ENCODE peak calls at places on chromosome 21, in seven cellular contexts. O, S, E, X, H, V and T are unnamed samples.

GRCh38 chr21:29342394-29342957 is 43.8 kb downstream of the BACH1 start:
- DNase-seq in O (no peak), S (no peak), E (peak; percentile 84), X (no peak), H (no peak), V (peak; percentile 45), T (peak; percentile 99)

GRCh38 chr21:27570306-27570868 is 603.5 kb upstream of the ADAMTS5 start:
- DNase-seq in O (no peak), S (no peak), E (peak; percentile 61), X (no peak), H (no peak), V (peak; percentile 89), T (peak; percentile 94)

GRCh38 chr21:25281134-25281533 is 326.1 kb downstream of the MRPL39 start:
- DNase-seq in O (no peak), S (no peak), E (no peak), X (no peak), H (no peak), V (no peak), T (no peak)

GRCh38 chr21:27429612-27430361 is 462.9 kb upstream of the ADAMTS5 start:
- DNase-seq in O (no peak), S (no peak), E (peak; percentile 90), X (no peak), H (no peak), V (no peak), T (peak; percentile 83)

GRCh38 chr21:38925923-38926322 is 120.2 kb downstream of the ETS2 start:
- DNase-seq in O (no peak), S (no peak), E (peak; percentile 96), X (no peak), H (no peak), V (no peak), T (peak; percentile 89)

GRCh38 chr21:46286668-46286982 is 483 bp downstream of the YBEY start:
- DNase-seq in O (no peak), S (no peak), E (no peak), X (no peak), H (no peak), V (peak; percentile 59), T (no peak)

GRCh38 chr21:43712268-43712942 is 6.5 kb upstream of the PDXK start:
- DNase-seq in O (peak; percentile 79), S (peak; percentile 32), E (peak; percentile 32), X (no peak), H (no peak), V (peak; percentile 97), T (peak; percentile 32)

GRCh38 chr21:16563795-16564194 is 834.0 kb downstream of the USP25 start:
- DNase-seq in O (peak; percentile 92), S (peak; percentile 69), E (no peak), X (peak; percentile 43), H (peak; percentile 51), V (peak; percentile 46), T (no peak)

GRCh38 chr21:15549671-15550070 is 180.1 kb upstream of the USP25 start:
- DNase-seq in O (peak; percentile 96), S (peak; percentile 36), E (peak; percentile 8), X (no peak), H (no peak), V (peak; percentile 75), T (peak; percentile 5)

GRCh38 chr21:15062566-15062965 is 2.2 kb downstream of the NRIP1 start:
- DNase-seq in O (no peak), S (no peak), E (peak; percentile 13), X (no peak), H (no peak), V (no peak), T (no peak)

GRCh38 chr21:29904359-29905282 is 35.2 kb downstream of the GRIK1 start:
- DNase-seq in O (peak; percentile 10), S (peak; percentile 32), E (no peak), X (no peak), H (no peak), V (no peak), T (no peak)

GRCh38 chr21:40166291-40166843 is 299.1 kb downstream of the PCP4 start:
- DNase-seq in O (peak; percentile 69), S (no peak), E (no peak), X (peak; percentile 9), H (no peak), V (no peak), T (no peak)

GRCh38 chr21:22343721-22344120 is 1345.5 kb downstream of the NCAM2 start:
- DNase-seq in O (no peak), S (no peak), E (no peak), X (no peak), H (no peak), V (no peak), T (no peak)

GRCh38 chr21:31576428-31576827 is 83.1 kb upstream of the SOD1 start:
- DNase-seq in O (no peak), S (no peak), E (no peak), X (no peak), H (no peak), V (no peak), T (no peak)

GRCh38 chr21:25925936-25926335 is 191.2 kb downstream of the GABPA start:
- DNase-seq in O (no peak), S (no peak), E (peak; percentile 16), X (no peak), H (no peak), V (no peak), T (peak; percentile 23)

GRCh38 chr21:15240846-15241245 is 176.0 kb upstream of the NRIP1 start:
- DNase-seq in O (no peak), S (no peak), E (no peak), X (no peak), H (no peak), V (no peak), T (no peak)

GRCh38 chr21:23017989-23018388 is 2019.8 kb downstream of the NCAM2 start:
- DNase-seq in O (no peak), S (no peak), E (no peak), X (no peak), H (no peak), V (no peak), T (no peak)

GRCh38 chr21:42576639-42577038 is 63.0 kb downstream of the SLC37A1 start:
- DNase-seq in O (no peak), S (no peak), E (no peak), X (no peak), H (no peak), V (no peak), T (no peak)

GRCh38 chr21:42574234-42575027 is 60.8 kb downstream of the SLC37A1 start:
- DNase-seq in O (no peak), S (no peak), E (peak; percentile 17), X (no peak), H (no peak), V (peak; percentile 17), T (peak; percentile 13)

GRCh38 chr21:42572906-42573495 is 59.3 kb downstream of the SLC37A1 start:
- DNase-seq in O (no peak), S (no peak), E (no peak), X (no peak), H (no peak), V (no peak), T (no peak)

GRCh38 chr21:42578034-42578433 is 64.4 kb downstream of the SLC37A1 start:
- DNase-seq in O (no peak), S (no peak), E (no peak), X (no peak), H (no peak), V (no peak), T (no peak)

GRCh38 chr21:42575111-42575510 is 61.5 kb downstream of the SLC37A1 start:
- DNase-seq in O (no peak), S (no peak), E (no peak), X (no peak), H (no peak), V (no peak), T (no peak)
- H2AK5ac ChIP-seq in O (no peak overlapping the region), S (no peak overlapping the region), E (no peak overlapping the region), X (no peak overlapping the region), H (no peak overlapping the region), V (no peak overlapping the region), T (no peak overlapping the region)

GRCh38 chr21:42668620-42669019 is 15.2 kb downstream of the PDE9A start:
- DNase-seq in O (no peak), S (no peak), E (no peak), X (no peak), H (no peak), V (no peak), T (no peak)

GRCh38 chr21:42669069-42669468 is 15.6 kb downstream of the PDE9A start:
- DNase-seq in O (peak; percentile 85), S (peak; percentile 67), E (no peak), X (no peak), H (no peak), V (peak; percentile 3), T (no peak)

GRCh38 chr21:42666918-42667317 is 13.5 kb downstream of the PDE9A start:
- DNase-seq in O (no peak), S (no peak), E (no peak), X (no peak), H (no peak), V (no peak), T (no peak)

GRCh38 chr21:42666023-42666747 is 12.8 kb downstream of the PDE9A start:
- DNase-seq in O (peak; percentile 39), S (peak; percentile 55), E (no peak), X (no peak), H (peak; percentile 86), V (peak; percentile 17), T (no peak)

DNA sequence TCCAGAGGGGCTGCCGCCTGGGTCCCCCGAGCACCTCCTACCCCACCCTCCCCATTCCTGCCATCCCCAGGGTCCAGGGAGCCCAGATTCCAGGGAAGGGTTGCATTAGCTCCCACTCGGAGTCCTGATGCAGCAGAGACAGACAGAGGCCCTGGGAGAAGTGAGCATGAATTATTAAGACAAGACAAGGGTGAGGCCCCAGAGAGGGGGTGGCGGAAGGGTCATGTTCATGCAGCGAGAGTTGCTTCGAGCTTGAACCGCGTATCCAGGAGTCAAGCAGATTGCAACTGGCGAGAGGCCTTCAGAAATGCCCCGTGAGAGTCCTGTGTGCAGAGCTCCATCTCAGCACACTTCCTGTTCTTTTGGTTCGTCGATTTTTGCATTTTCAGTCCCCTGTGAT is 14.8 kb downstream of the PDE9A start:
- DNase-seq in O (no peak), S (no peak), E (no peak), X (no peak), H (no peak), V (no peak), T (no peak)
- H2AK5ac ChIP-seq in O (no peak overlapping the region), S (no peak overlapping the region), E (no peak overlapping the region), X (peak overlapping the region; percentile 22), H (no peak overlapping the region), V (no peak overlapping the region), T (no peak overlapping the region)

DNA sequence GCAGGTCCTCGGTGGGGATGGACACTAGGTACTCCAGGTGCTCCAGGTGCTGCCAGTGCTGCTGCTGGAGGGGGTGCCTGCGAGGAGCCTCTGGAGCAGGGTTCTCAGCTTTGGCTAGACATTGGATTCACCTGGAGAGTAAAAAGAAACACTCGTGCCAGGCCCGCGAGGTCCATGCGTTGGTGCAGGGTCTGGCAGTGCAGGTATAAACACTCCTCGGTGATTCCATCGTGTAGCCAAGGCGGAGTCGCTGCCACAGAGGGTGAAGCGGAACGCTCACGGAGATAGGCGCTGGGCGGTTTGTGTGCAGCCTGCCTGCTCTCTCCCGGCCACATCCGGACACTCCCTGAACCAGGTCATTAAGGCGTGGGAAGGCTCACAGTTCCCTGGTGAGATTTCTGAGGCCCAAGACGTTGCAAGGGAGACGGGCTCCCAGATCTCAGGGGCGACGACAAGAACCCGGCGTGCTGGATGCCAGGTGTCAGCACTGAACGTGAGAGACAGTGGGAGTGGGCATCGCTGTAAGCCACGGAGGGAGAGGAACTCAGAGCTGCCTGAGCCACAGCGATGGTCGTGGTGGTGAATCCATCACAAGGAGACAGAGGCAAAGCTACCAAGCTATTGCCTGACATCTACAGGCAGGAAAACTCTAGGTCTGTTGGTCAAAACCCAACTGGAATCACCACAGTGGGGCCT is 17.2 kb upstream of the SUMO3 start:
- DNase-seq in O (no peak), S (no peak), E (no peak), X (no peak), H (no peak), V (no peak), T (no peak)
- H2AK5ac ChIP-seq in O (no peak overlapping the region), S (no peak overlapping the region), E (no peak overlapping the region), X (no peak overlapping the region), H (no peak overlapping the region), V (no peak overlapping the region), T (no peak overlapping the region)

GRCh38 chr21:37483776-37484175 is 117.2 kb downstream of the DYRK1A start:
- DNase-seq in O (peak; percentile 91), S (peak; percentile 59), E (no peak), X (no peak), H (no peak), V (no peak), T (no peak)
- H2AK5ac ChIP-seq in O (no peak overlapping the region), S (no peak overlapping the region), E (no peak overlapping the region), X (no peak overlapping the region), H (no peak overlapping the region), V (no peak overlapping the region), T (no peak overlapping the region)